ENCODE peak calls at places on chromosome 10, in four cellular contexts. P is cardiac muscle cell, K is endothelial cell of umbilical vein, J is tibial nerve. V is an unnamed sample.
A peak's percentile ranks its signal among the peaks of the same experiment; 100 is the strongest.

GRCh38 chr10:16804123-16804522 is 13.1 kb downstream of the RSU1 start:
- DNase-seq in K (no peak), J (no peak), P (no peak), V (no peak)

GRCh38 chr10:126065751-126066150 is 169.4 kb downstream of the FANK1 start:
- DNase-seq in J (no peak), P (no peak), K (no peak), V (no peak)

GRCh38 chr10:47115322-47115721 is 184.7 kb upstream of the GDF10 start:
- DNase-seq in K (no peak), J (no peak), P (no peak), V (no peak)

GRCh38 chr10:932589-932988 is 1.1 kb upstream of the LARP4B start:
- DNase-seq in K (no peak), J (no peak), P (no peak), V (no peak)

GRCh38 chr10:79250259-79250658 is 97.0 kb upstream of the PPIF start:
- DNase-seq in K (no peak), J (no peak), P (no peak), V (no peak)

GRCh38 chr10:31320179-31320597 is 1.2 kb downstream of the ZEB1 start:
- DNase-seq in P (peak; percentile 52), J (peak; percentile 19), K (no peak), V (no peak)

GRCh38 chr10:72449842-72450495 is 95.2 kb upstream of the DNAJB12 start:
- DNase-seq in K (no peak), P (no peak), J (no peak), V (no peak)

GRCh38 chr10:65793738-65794425 is 1132.0 kb upstream of the LRRTM3 start:
- DNase-seq in J (peak; percentile 11), K (no peak), P (no peak), V (no peak)

GRCh38 chr10:133310789-133311188 is 2.1 kb downstream of the ZNF511 start:
- DNase-seq in P (no peak), J (no peak), K (no peak), V (no peak)

GRCh38 chr10:68095176-68095575 is 14.1 kb upstream of the MYPN start:
- DNase-seq in J (no peak), K (no peak), P (no peak), V (no peak)

GRCh38 chr10:86857097-86857825 is 100.2 kb downstream of the MMRN2 start:
- DNase-seq in P (no peak), K (peak; percentile 31), J (no peak), V (no peak)

GRCh38 chr10:44022203-44022602 is 362.7 kb downstream of the CXCL12 start:
- DNase-seq in J (no peak), K (no peak), P (no peak), V (no peak)

GRCh38 chr10:44017483-44018145 is 367.3 kb downstream of the CXCL12 start:
- DNase-seq in K (no peak), J (no peak), P (no peak), V (no peak)

GRCh38 chr10:44016589-44017482 is 368.1 kb downstream of the CXCL12 start:
- DNase-seq in P (no peak), K (no peak), J (peak; percentile 44), V (no peak)

GRCh38 chr10:44023517-44023916 is 361.4 kb downstream of the CXCL12 start:
- DNase-seq in P (no peak), J (no peak), K (no peak), V (no peak)

DNA sequence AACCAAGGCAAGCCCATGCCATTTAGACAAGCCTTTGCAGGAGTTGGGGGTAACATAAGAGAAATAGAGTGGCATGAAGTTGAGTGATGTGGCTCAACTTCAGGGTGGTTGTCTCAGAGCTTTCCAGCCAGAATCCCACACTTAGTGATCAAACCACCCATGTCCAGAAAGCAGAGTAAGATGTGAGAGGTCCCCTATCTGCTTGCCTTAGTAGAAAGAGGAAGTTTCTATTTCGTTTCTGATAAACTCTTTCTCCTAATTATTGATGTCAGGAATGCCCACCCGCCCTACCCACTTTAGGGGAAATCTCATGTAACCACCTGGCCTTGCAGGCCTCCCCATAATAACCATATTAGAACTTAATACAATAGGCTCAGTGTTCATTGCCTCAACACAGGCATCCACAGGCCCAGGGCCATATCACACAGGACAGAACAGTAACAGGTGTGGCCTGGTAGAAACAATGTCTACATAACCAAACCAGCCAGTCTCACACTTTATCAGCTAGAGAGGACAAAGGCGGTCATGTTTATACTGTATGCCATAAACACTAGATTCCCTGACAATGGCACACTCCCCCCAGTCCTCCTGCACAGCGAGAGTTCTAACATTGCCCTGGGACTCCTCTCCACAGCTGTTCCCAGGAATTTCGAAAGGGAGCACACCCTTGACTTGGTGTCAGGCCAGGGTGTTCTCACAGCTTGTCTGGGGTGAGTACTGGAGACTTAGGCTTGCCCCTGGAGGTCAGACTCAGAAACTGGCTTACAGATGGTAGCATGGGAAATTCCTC is 364.4 kb downstream of the CXCL12 start:
- DNase-seq in J (no peak), K (no peak), P (no peak), V (no peak)
- TF ChIP-seq CTCF in J (no peak), K (no peak), P (no peak), V (no peak)

GRCh38 chr10:91880310-91880709 is 29.0 kb downstream of the FGFBP3 start:
- DNase-seq in K (no peak), P (no peak), J (no peak), V (no peak)
- TF ChIP-seq CTCF in K (no peak), P (no peak), J (no peak), V (no peak)

DNA sequence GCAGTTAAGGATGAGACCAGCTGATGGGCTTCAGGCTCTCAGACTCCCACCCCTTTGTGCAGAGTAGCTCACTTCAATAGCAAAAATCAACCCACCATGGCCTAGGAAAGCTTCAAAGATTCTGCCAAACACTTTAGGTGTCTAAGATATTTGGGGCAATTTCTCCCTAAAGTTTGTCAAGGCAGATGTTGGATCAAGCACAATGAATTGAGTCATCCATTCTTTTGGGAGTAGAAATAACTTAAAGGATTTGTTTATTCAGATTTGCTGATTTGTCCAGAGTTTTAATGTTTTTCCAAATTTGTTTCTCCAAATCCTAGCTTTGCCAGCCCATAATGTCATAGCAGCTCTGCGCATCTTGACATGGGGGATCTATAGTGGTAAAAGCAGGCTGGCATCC is 855.1 kb downstream of the LRMDA start:
- DNase-seq in P (no peak), J (no peak), K (no peak), V (no peak)
- TF ChIP-seq CTCF in P (no peak), J (no peak), K (no peak), V (no peak)

DNA sequence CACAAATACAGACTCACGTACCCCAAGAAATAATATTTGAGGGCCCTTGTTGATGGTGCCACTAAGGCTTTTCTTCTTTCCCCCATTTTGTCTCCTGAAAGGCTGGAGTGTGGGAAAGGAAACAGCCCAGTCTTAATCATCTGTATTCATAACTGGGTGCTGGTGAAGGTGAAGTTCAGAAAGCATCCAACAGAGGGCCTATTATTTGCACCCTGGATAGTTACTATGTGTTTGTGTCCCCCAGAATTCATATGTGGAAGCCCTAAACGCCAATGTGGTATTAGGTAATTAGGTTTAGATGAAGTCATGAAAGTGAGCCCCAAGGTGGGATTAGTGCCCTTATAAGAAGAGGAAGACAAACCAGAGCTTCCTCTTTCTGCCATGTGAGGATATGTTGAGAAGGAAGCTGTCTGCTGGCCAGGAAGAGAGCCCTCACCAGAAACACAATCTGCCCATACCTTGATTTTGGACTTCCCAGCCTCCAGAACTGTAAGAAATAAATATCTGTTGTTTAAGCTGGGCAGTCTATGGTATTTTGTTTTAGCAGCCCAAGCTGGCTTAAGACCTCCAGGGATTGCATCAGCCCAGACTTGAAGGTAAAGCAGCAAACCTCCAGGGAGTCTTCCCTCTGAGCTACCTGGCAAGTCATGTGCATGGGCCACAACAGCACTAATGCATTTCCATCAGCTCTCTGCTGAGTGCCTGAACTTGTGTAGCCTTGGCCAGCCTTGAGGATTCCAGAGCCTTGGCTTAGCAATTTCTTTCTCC is 90.0 kb upstream of the ADRB1 start:
- DNase-seq in J (no peak), K (no peak), P (no peak), V (no peak)
- TF ChIP-seq CTCF in J (no peak), K (no peak), P (peak; percentile 34), V (no peak)

GRCh38 chr10:64271983-64272382 is 750.8 kb downstream of the REEP3 start:
- DNase-seq in P (no peak), J (no peak), K (no peak), V (no peak)
- TF ChIP-seq CTCF in P (no peak), J (no peak), K (no peak), V (no peak)